ENCODE peak calls at places on chromosome 9, in ten cellular contexts. H is T-cell; A is effector CD8-positive, alpha-beta T cell; O is cardiac fibroblast; J is EL; Y is substantia nigra; D is gastrocnemius medialis; R is NCI-H2171; Z is A172; F is NCI-H1092. G is an unnamed sample.

GRCh38 chr9:133956520-133957076 is 35.5 kb downstream of the VAV2 start:
- DNase-seq in H (no peak), A (no peak), O (peak; percentile 46), J (peak; percentile 31), Y (no peak), D (no peak), R (no peak), Z (peak; percentile 50), F (no peak), G (peak; percentile 92)

GRCh38 chr9:19470981-19471650 is 62.3 kb downstream of the ACER2 start:
- DNase-seq in H (no peak), A (no peak), O (peak; percentile 41), J (no peak), Y (no peak), D (no peak), R (no peak), Z (no peak), F (no peak), G (no peak)

GRCh38 chr9:10793306-10793705 is 180.5 kb upstream of the PTPRD start:
- DNase-seq in H (no peak), A (no peak), O (no peak), J (no peak), Y (no peak), D (no peak), R (no peak), Z (no peak), F (no peak), G (no peak)

GRCh38 chr9:136534396-136534795 is 11.5 kb downstream of the NOTCH1 start:
- DNase-seq in H (no peak), A (no peak), O (no peak), J (no peak), Y (no peak), D (no peak), R (no peak), Z (no peak), F (no peak), G (no peak)

GRCh38 chr9:130282000-130282700 is 16.6 kb downstream of the HMCN2 start:
- DNase-seq in H (no peak), A (no peak), O (no peak), J (no peak), Y (no peak), D (peak; percentile 57), R (no peak), Z (no peak), F (peak; percentile 38), G (no peak)

GRCh38 chr9:20495133-20495532 is 127.2 kb downstream of the MLLT3 start:
- DNase-seq in H (no peak), A (no peak), O (no peak), J (no peak), Y (no peak), D (no peak), R (no peak), Z (no peak), F (no peak), G (no peak)

GRCh38 chr9:116546711-116547581 is 140.2 kb upstream of the TRIM32 start:
- DNase-seq in H (no peak), A (no peak), O (peak; percentile 34), J (no peak), Y (no peak), D (no peak), R (no peak), Z (no peak), F (no peak), G (no peak)

GRCh38 chr9:94157408-94157801 is 73.1 kb downstream of the PTPDC1 start:
- DNase-seq in H (no peak), A (no peak), O (no peak), J (no peak), Y (no peak), D (no peak), R (no peak), Z (no peak), F (no peak), G (no peak)

GRCh38 chr9:127943746-127944145 is 6.1 kb upstream of the DPM2 start:
- DNase-seq in H (peak; percentile 74), A (peak; percentile 70), O (peak; percentile 82), J (peak; percentile 72), Y (peak; percentile 86), D (peak; percentile 79), R (peak; percentile 74), Z (peak; percentile 87), F (peak; percentile 70), G (peak; percentile 91)

GRCh38 chr9:134738869-134739659 is 97.5 kb downstream of the COL5A1 start:
- DNase-seq in H (peak; percentile 7), A (peak; percentile 20), O (peak; percentile 64), J (peak; percentile 53), Y (peak; percentile 52), D (peak; percentile 48), R (peak; percentile 63), Z (peak; percentile 50), F (peak; percentile 48), G (peak; percentile 92)

GRCh38 chr9:78044189-78044588 is 12.6 kb upstream of the GNAQ start:
- DNase-seq in H (no peak), A (no peak), O (no peak), J (no peak), Y (no peak), D (no peak), R (no peak), Z (no peak), F (peak; percentile 5), G (no peak)

GRCh38 chr9:89639961-89640360 is 35.1 kb downstream of the GADD45G start:
- DNase-seq in H (no peak), A (no peak), O (no peak), J (no peak), Y (no peak), D (no peak), R (no peak), Z (no peak), F (no peak), G (no peak)

GRCh38 chr9:92033991-92034390 is 81.2 kb downstream of the SPTLC1 start:
- DNase-seq in H (no peak), A (no peak), O (no peak), J (no peak), Y (no peak), D (no peak), R (no peak), Z (no peak), F (no peak), G (peak; percentile 83)

GRCh38 chr9:93950619-93951601 is 4.2 kb downstream of the BARX1 start:
- DNase-seq in H (no peak), A (no peak), O (peak; percentile 31), J (peak; percentile 52), Y (no peak), D (no peak), R (no peak), Z (no peak), F (no peak), G (no peak)

GRCh38 chr9:78261403-78262001 is 25.6 kb downstream of the CEP78 start:
- DNase-seq in H (no peak), A (no peak), O (peak; percentile 68), J (peak; percentile 30), Y (no peak), D (no peak), R (no peak), Z (peak; percentile 30), F (peak; percentile 17), G (no peak)

GRCh38 chr9:126307306-126308061 is 19.1 kb upstream of the MVB12B start:
- DNase-seq in H (no peak), A (no peak), O (no peak), J (no peak), Y (peak; percentile 83), D (no peak), R (no peak), Z (no peak), F (no peak), G (peak; percentile 59)

G was measured in osteocyte.